ENCODE peak calls at places on chromosomes 7 and 10, in four cellular contexts. U is K562, S is HepG2, R is GM12878. V is an unnamed sample.
A peak's percentile ranks its signal among the peaks of the same experiment; 100 is the strongest.

GRCh38 chr7:19146699-19147098 is 1.5 kb upstream of the FERD3L start:
- DNase-seq in R (no peak), S (no peak), U (no peak), V (no peak)

GRCh38 chr10:28382520-28383269 is 79.8 kb upstream of the MPP7 start:
- DNase-seq in R (no peak), U (no peak), S (no peak), V (no peak)

GRCh38 chr7:47720141-47720906 is 138.4 kb upstream of the TNS3 start:
- DNase-seq in R (no peak), S (no peak), U (no peak), V (no peak)

GRCh38 chr7:99975782-99976521 is at the start of gene AZGP1:
- DNase-seq in R (no peak), S (peak; percentile 95), U (no peak), V (no peak)

GRCh38 chr7:132865366-132865765 is 216.5 kb downstream of the CHCHD3 start:
- DNase-seq in S (no peak), R (no peak), U (no peak), V (no peak)

GRCh38 chr10:119105155-119105554 is 1.2 kb downstream of the DENND10 start:
- DNase-seq in U (no peak), R (no peak), S (no peak), V (no peak)

GRCh38 chr10:116465541-116465940 is 37.9 kb downstream of the PNLIPRP3 start:
- DNase-seq in S (no peak), R (no peak), U (no peak), V (no peak)

GRCh38 chr10:132992433-132993215 is 50.3 kb upstream of the CFAP46 start:
- DNase-seq in R (no peak), S (no peak), U (no peak), V (no peak)

GRCh38 chr7:136526408-136527105 is 341.9 kb upstream of the CHRM2 start:
- DNase-seq in S (no peak), R (no peak), U (no peak), V (no peak)

GRCh38 chr7:148264933-148265557 is 325.5 kb upstream of the C7orf33 start:
- DNase-seq in U (no peak), R (no peak), S (peak; percentile 30), V (peak; percentile 29)

GRCh38 chr10:125633517-125633999 is 49.4 kb downstream of the TEX36 start:
- DNase-seq in S (no peak), U (no peak), R (no peak), V (no peak)

DNA sequence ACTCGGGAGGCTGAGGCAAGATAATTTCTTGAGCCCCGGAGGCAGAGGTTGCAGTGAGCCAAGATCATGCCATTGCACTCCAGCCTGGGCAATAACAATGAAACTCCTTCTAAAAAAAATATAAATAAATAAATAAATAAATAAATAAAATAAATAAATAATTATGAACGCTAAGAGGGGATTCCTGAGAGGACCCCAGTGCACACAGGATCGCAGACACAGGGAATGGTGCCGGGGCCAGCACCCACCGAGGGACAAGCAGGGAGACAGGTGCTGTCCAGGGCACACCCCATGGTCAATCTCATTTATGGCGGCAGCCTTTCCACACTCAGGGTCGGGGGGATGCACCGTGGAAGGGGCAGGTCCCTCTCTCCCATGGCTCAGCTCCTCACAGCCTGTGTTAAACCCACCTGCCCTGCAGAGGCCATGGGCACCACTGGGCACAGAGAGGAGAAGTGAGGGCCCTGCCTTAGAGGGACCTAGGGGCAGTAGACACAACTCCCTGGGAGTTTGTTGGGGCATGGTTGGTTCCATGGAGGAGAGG is 2.2 kb upstream of the RAMP3 start:
- DNase-seq in R (no peak), U (no peak), S (no peak), V (no peak)
- TF ChIP-seq ESRRA in R (no peak), U (no peak), S (no peak), V (no peak)

GRCh38 chr7:145481985-145482384 is 634.6 kb upstream of the CNTNAP2 start:
- DNase-seq in R (no peak), U (no peak), S (no peak), V (no peak)

GRCh38 chr7:145474287-145474686 is 638.4 kb upstream of the TPK1 start:
- DNase-seq in S (no peak), U (no peak), R (no peak), V (no peak)

DNA sequence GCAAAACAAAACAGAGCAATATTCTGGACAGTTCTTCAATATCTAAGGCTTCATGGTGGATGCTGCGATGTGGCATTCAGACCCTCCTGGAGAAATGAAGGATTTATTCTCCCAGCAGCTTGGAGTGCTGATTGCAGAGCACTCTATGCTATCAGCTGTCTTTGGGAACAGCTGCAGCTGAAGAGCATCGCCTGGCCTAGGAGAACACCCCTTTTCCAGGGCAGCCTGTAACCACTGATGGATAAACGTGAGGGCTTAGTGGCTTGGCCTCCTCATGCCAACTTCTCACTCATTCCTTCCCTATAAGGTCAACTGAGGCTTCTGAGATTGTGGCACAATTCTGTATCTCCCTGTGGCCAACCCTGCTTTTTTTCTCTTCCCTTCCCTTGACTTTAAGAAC is 638.0 kb upstream of the CNTNAP2 start:
- DNase-seq in R (no peak), U (no peak), S (no peak), V (no peak)
- TF ChIP-seq CREB1 in R (no peak), U (no peak), S (no peak), V (no peak)

GRCh38 chr7:2437136-2437535 is 33.7 kb downstream of the CHST12 start:
- DNase-seq in S (no peak), U (no peak), R (no peak), V (no peak)
- TF ChIP-seq ESRRA in S (no peak), U (no peak), R (no peak), V (no peak)

GRCh38 chr10:71331736-71332135 is 12.7 kb downstream of the SLC29A3 start:
- DNase-seq in S (no peak), U (no peak), R (no peak), V (no peak)
- TF ChIP-seq CREB1 in S (no peak), U (no peak), R (no peak), V (no peak)

V was measured in WTC11.